ENCODE peak calls at places on chromosomes 4 and X, in eight cellular contexts. One of them, this sample, is unnamed.

GRCh38 chr4:17367201-17367600 is 144.7 kb downstream of the QDPR start:
- DNase-seq in endodermal cell: no peak
- DNase-seq in NB4: no peak
- DNase-seq in AG09309: no peak
- DNase-seq in HEK293T: no peak
- DNase-seq in WERI-Rb-1: no peak
- DNase-seq in activated naive CD4-positive, alpha-beta T cell: no peak
- DNase-seq in upper lobe of left lung: no peak
- DNase-seq in this sample: no peak

GRCh38 chr4:74374561-74375327 is 9.8 kb downstream of the EREG start:
- DNase-seq in activated naive CD4-positive, alpha-beta T cell: no peak
- DNase-seq in AG09309: peak; percentile 80
- DNase-seq in NB4: peak; percentile 85
- DNase-seq in endodermal cell: no peak
- DNase-seq in WERI-Rb-1: no peak
- DNase-seq in upper lobe of left lung: peak; percentile 82
- DNase-seq in HEK293T: no peak
- DNase-seq in this sample: no peak

GRCh38 chr4:175770555-175770954 is 41.5 kb downstream of the GPM6A start:
- DNase-seq in upper lobe of left lung: no peak
- DNase-seq in HEK293T: no peak
- DNase-seq in NB4: no peak
- DNase-seq in WERI-Rb-1: no peak
- DNase-seq in endodermal cell: no peak
- DNase-seq in AG09309: no peak
- DNase-seq in activated naive CD4-positive, alpha-beta T cell: no peak
- DNase-seq in this sample: no peak

GRCh38 chr4:183659919-183660318 is 826 bp downstream of the TRAPPC11 start:
- DNase-seq in endodermal cell: no peak
- DNase-seq in activated naive CD4-positive, alpha-beta T cell: no peak
- DNase-seq in WERI-Rb-1: no peak
- DNase-seq in AG09309: no peak
- DNase-seq in HEK293T: no peak
- DNase-seq in NB4: peak; percentile 23
- DNase-seq in upper lobe of left lung: no peak
- DNase-seq in this sample: no peak

GRCh38 chrX:136065044-136065671 is 79.9 kb downstream of the SLC9A6 start:
- DNase-seq in AG09309: no peak
- DNase-seq in upper lobe of left lung: no peak
- DNase-seq in NB4: peak; percentile 6
- DNase-seq in WERI-Rb-1: peak; percentile 11
- DNase-seq in HEK293T: peak; percentile 55
- DNase-seq in endodermal cell: no peak
- DNase-seq in activated naive CD4-positive, alpha-beta T cell: no peak
- DNase-seq in this sample: peak; percentile 48

GRCh38 chrX:41333744-41333993 is 293 bp upstream of the DDX3X start:
- DNase-seq in AG09309: peak; percentile 63
- DNase-seq in NB4: peak; percentile 87
- DNase-seq in activated naive CD4-positive, alpha-beta T cell: no peak
- DNase-seq in endodermal cell: no peak
- DNase-seq in upper lobe of left lung: peak; percentile 71
- DNase-seq in HEK293T: peak; percentile 73
- DNase-seq in WERI-Rb-1: no peak
- DNase-seq in this sample: no peak

GRCh38 chr4:121011138-121011537 is 61.2 kb downstream of the NDNF start:
- DNase-seq in upper lobe of left lung: no peak
- DNase-seq in AG09309: no peak
- DNase-seq in WERI-Rb-1: no peak
- DNase-seq in endodermal cell: no peak
- DNase-seq in NB4: no peak
- DNase-seq in activated naive CD4-positive, alpha-beta T cell: no peak
- DNase-seq in HEK293T: no peak
- DNase-seq in this sample: no peak

GRCh38 chr4:154018659-154019058 is 229.8 kb upstream of the SFRP2 start:
- DNase-seq in NB4: peak; percentile 11
- DNase-seq in WERI-Rb-1: peak; percentile 87
- DNase-seq in endodermal cell: peak; percentile 86
- DNase-seq in HEK293T: no peak
- DNase-seq in AG09309: no peak
- DNase-seq in activated naive CD4-positive, alpha-beta T cell: no peak
- DNase-seq in upper lobe of left lung: no peak
- DNase-seq in this sample: peak; percentile 43

GRCh38 chr4:84389406-84389805 is 109.7 kb downstream of the NKX6-1 start:
- DNase-seq in upper lobe of left lung: no peak
- DNase-seq in NB4: no peak
- DNase-seq in HEK293T: no peak
- DNase-seq in AG09309: no peak
- DNase-seq in activated naive CD4-positive, alpha-beta T cell: no peak
- DNase-seq in endodermal cell: no peak
- DNase-seq in WERI-Rb-1: no peak
- DNase-seq in this sample: no peak

GRCh38 chr4:189802884-189803283 is 137.8 kb upstream of the FRG1 start:
- DNase-seq in AG09309: no peak
- DNase-seq in WERI-Rb-1: no peak
- DNase-seq in upper lobe of left lung: no peak
- DNase-seq in NB4: peak; percentile 49
- DNase-seq in endodermal cell: peak; percentile 66
- DNase-seq in activated naive CD4-positive, alpha-beta T cell: no peak
- DNase-seq in HEK293T: no peak
- DNase-seq in this sample: peak; percentile 53

GRCh38 chr4:46836584-46836983 is 72.5 kb downstream of the COX7B2 start:
- DNase-seq in endodermal cell: no peak
- DNase-seq in upper lobe of left lung: no peak
- DNase-seq in WERI-Rb-1: no peak
- DNase-seq in NB4: no peak
- DNase-seq in AG09309: no peak
- DNase-seq in HEK293T: no peak
- DNase-seq in activated naive CD4-positive, alpha-beta T cell: no peak
- DNase-seq in this sample: no peak

GRCh38 chr4:3317656-3318211 is 24.9 kb downstream of the RGS12 start:
- DNase-seq in upper lobe of left lung: no peak
- DNase-seq in HEK293T: no peak
- DNase-seq in endodermal cell: peak; percentile 40
- DNase-seq in NB4: no peak
- DNase-seq in AG09309: no peak
- DNase-seq in activated naive CD4-positive, alpha-beta T cell: no peak
- DNase-seq in WERI-Rb-1: no peak
- DNase-seq in this sample: no peak

GRCh38 chr4:102585329-102585728 is 84.2 kb downstream of the NFKB1 start:
- DNase-seq in endodermal cell: no peak
- DNase-seq in AG09309: no peak
- DNase-seq in HEK293T: no peak
- DNase-seq in activated naive CD4-positive, alpha-beta T cell: no peak
- DNase-seq in upper lobe of left lung: no peak
- DNase-seq in WERI-Rb-1: no peak
- DNase-seq in NB4: no peak
- DNase-seq in this sample: no peak